ENCODE peak calls at places on chromosomes 12 and 14, in seven cellular contexts. Z, B, G, R, I, F and V are unnamed samples.

GRCh38 chr14:45051180-45051579 is 32.7 kb upstream of the PRPF39 start:
- DNase-seq in I (no peak), G (no peak), F (no peak), Z (no peak), B (no peak), R (no peak), V (no peak)

GRCh38 chr14:50039120-50039517 is 77.3 kb downstream of the VCPKMT start:
- DNase-seq in F (no peak), B (no peak), R (no peak), Z (no peak), I (no peak), G (no peak), V (no peak)

GRCh38 chr12:108609535-108610335 is 11.9 kb upstream of the TMEM119 start:
- DNase-seq in R (no peak), F (no peak), I (no peak), Z (no peak), B (peak; percentile 74), G (no peak), V (no peak)

GRCh38 chr12:113135178-113136127 is at the start of gene RASAL1:
- DNase-seq in G (peak; percentile 80), I (peak; percentile 91), Z (peak; percentile 67), B (no peak), F (peak; percentile 68), R (peak; percentile 56), V (peak; percentile 59)

GRCh38 chr14:32202468-32202865 is 602 bp downstream of the RNU6-8 start:
- DNase-seq in F (no peak), B (no peak), R (no peak), G (no peak), Z (peak; percentile 40), I (peak; percentile 48), V (no peak)

GRCh38 chr12:101670007-101670671 is 27.3 kb upstream of the CHPT1 start:
- DNase-seq in G (no peak), Z (no peak), B (peak; percentile 69), F (peak; percentile 45), R (peak; percentile 65), I (no peak), V (no peak)

GRCh38 chr12:23767834-23768233 is 181.6 kb downstream of the SOX5 start:
- DNase-seq in Z (no peak), F (no peak), I (no peak), G (no peak), B (no peak), R (no peak), V (no peak)

GRCh38 chr14:92800012-92800411 is 5.9 kb downstream of the GOLGA5 start:
- DNase-seq in G (no peak), F (no peak), R (no peak), Z (no peak), B (no peak), I (no peak), V (no peak)

GRCh38 chr12:7091660-7092228 is 501 bp downstream of the C1R start:
- DNase-seq in I (no peak), R (no peak), Z (no peak), F (no peak), B (peak; percentile 38), G (no peak), V (no peak)

GRCh38 chr14:94384342-94384741 is 4.1 kb downstream of the SERPINA1 start:
- DNase-seq in Z (no peak), R (no peak), I (no peak), B (no peak), G (no peak), F (no peak), V (no peak)

GRCh38 chr14:35338731-35339405 is 46.7 kb downstream of the PSMA6 start:
- DNase-seq in G (no peak), F (no peak), I (no peak), B (no peak), R (no peak), Z (no peak), V (no peak)

GRCh38 chr14:77022219-77022852 is 6.2 kb downstream of the IRF2BPL start:
- DNase-seq in I (no peak), R (no peak), B (no peak), Z (no peak), F (no peak), G (no peak), V (no peak)

GRCh38 chr14:101235042-101235871 is 326.0 kb upstream of the DIO3 start:
- DNase-seq in F (no peak), G (peak; percentile 6), I (peak; percentile 26), B (peak; percentile 52), Z (no peak), R (peak; percentile 71), V (peak; percentile 4)

GRCh38 chr14:101070540-101071492 is 167.3 kb upstream of the RTL1 start:
- DNase-seq in F (no peak), B (no peak), R (no peak), Z (no peak), G (no peak), I (no peak), V (no peak)

GRCh38 chr14:21704340-21704737 is 30.7 kb upstream of the OR4E1 start:
- DNase-seq in Z (no peak), F (no peak), I (no peak), G (no peak), B (no peak), R (no peak), V (no peak)

GRCh38 chr12:107372229-107372658 is 278.9 kb upstream of the CRY1 start:
- DNase-seq in G (no peak), B (peak; percentile 81), I (no peak), F (peak; percentile 56), R (no peak), Z (no peak), V (no peak)

GRCh38 chr14:22852940-22853767 is 16.8 kb downstream of the MMP14 start:
- DNase-seq in B (peak; percentile 90), G (peak; percentile 93), R (peak; percentile 84), Z (peak; percentile 77), F (peak; percentile 84), I (peak; percentile 57), V (peak; percentile 47)

GRCh38 chr14:88168498-88169165 is 154.4 kb downstream of the KCNK10 start:
- DNase-seq in F (peak; percentile 54), R (peak; percentile 59), Z (no peak), B (peak; percentile 63), G (peak; percentile 41), I (no peak), V (no peak)

GRCh38 chr12:125210104-125210755 is 145.0 kb downstream of the AACS start:
- DNase-seq in Z (no peak), B (no peak), G (no peak), F (no peak), R (no peak), I (no peak), V (no peak)

GRCh38 chr12:89800435-89800834 is 91.8 kb upstream of the ATP2B1 start:
- DNase-seq in Z (no peak), G (no peak), B (no peak), I (no peak), F (no peak), R (no peak), V (no peak)

GRCh38 chr12:88413561-88414095 is 166.6 kb downstream of the KITLG start:
- DNase-seq in G (no peak), I (no peak), R (no peak), Z (no peak), B (no peak), F (no peak), V (no peak)

GRCh38 chr12:63895841-63896240 is 51.3 kb downstream of the SRGAP1 start:
- DNase-seq in Z (no peak), R (no peak), B (no peak), G (no peak), F (no peak), I (no peak), V (no peak)

GRCh38 chr12:106953352-106954260 is 2.1 kb upstream of the TMEM263 start:
- DNase-seq in R (no peak), G (no peak), Z (no peak), F (no peak), I (no peak), B (no peak), V (no peak)

GRCh38 chr12:77232045-77232444 is 166.7 kb upstream of the E2F7 start:
- DNase-seq in Z (no peak), F (no peak), B (peak; percentile 53), R (no peak), I (no peak), G (no peak), V (no peak)

GRCh38 chr14:99320105-99320572 is 48.1 kb upstream of the BCL11B start:
- DNase-seq in Z (peak; percentile 48), F (peak; percentile 38), B (peak; percentile 22), I (peak; percentile 52), R (peak; percentile 88), G (peak; percentile 63), V (no peak)

GRCh38 chr12:48717252-48717695 is 767 bp upstream of the CCNT1 start:
- DNase-seq in F (no peak), G (no peak), R (no peak), I (no peak), Z (no peak), B (no peak), V (no peak)

GRCh38 chr12:107369679-107370078 is 276.3 kb upstream of the CRY1 start:
- DNase-seq in B (no peak), G (no peak), F (peak; percentile 51), Z (no peak), R (no peak), I (no peak), V (no peak)

GRCh38 chr12:105480162-105480561 is 149.7 kb downstream of the C12orf75 start:
- DNase-seq in I (no peak), B (no peak), R (no peak), G (no peak), Z (no peak), F (no peak), V (no peak)

GRCh38 chr12:4849024-4849594 is 60.6 kb upstream of the KCNA1 start:
- DNase-seq in B (peak; percentile 58), I (peak; percentile 37), F (peak; percentile 39), Z (peak; percentile 1), R (peak; percentile 52), G (no peak), V (no peak)

GRCh38 chr12:68381476-68381875 is 49.3 kb upstream of the MDM1 start:
- DNase-seq in R (no peak), G (no peak), B (no peak), I (no peak), Z (no peak), F (no peak), V (no peak)

GRCh38 chr12:95259368-95259767 is 41.8 kb downstream of the VEZT start:
- DNase-seq in B (no peak), Z (no peak), I (no peak), G (no peak), R (no peak), F (no peak), V (no peak)